ENCODE peak calls at places on chromosomes 1 and 21, in five cellular contexts. Z, C, A, E and X are unnamed samples.

GRCh38 chr1:84834419-84835064 is 58.5 kb downstream of the LPAR3 start:
- DNase-seq in C (no peak), Z (no peak), A (no peak), E (no peak), X (no peak)

GRCh38 chr1:205766038-205766437 is 9.2 kb downstream of the RAB29 start:
- DNase-seq in Z (no peak), E (no peak), C (no peak), A (no peak), X (no peak)

GRCh38 chr1:227343201-227343600 is 24.9 kb upstream of the CDC42BPA start:
- DNase-seq in Z (no peak), E (no peak), A (no peak), C (no peak), X (no peak)

GRCh38 chr1:187038789-187039188 is 210.0 kb downstream of the PLA2G4A start:
- DNase-seq in E (no peak), A (no peak), Z (no peak), C (no peak), X (no peak)

GRCh38 chr1:54137532-54138061 is 15.2 kb downstream of the CDCP2 start:
- DNase-seq in Z (no peak), A (no peak), E (no peak), C (no peak), X (no peak)

GRCh38 chr1:97379387-97380075 is 541.3 kb downstream of the DPYD start:
- DNase-seq in E (no peak), A (no peak), C (no peak), Z (no peak), X (no peak)

GRCh38 chr1:30423570-30423969 is 299.8 kb downstream of the MATN1 start:
- DNase-seq in C (no peak), E (peak), Z (peak), A (peak), X (no peak)

GRCh38 chr1:17831619-17832018 is 76.5 kb downstream of the ACTL8 start:
- DNase-seq in C (peak), E (peak), Z (no peak), A (no peak), X (no peak)

GRCh38 chr1:6491480-6491962 is at the start of gene PLEKHG5:
- DNase-seq in Z (no peak), C (no peak), E (no peak), A (no peak), X (no peak)

GRCh38 chr1:185644531-185644930 is 89.7 kb upstream of the HMCN1 start:
- DNase-seq in A (no peak), E (no peak), Z (no peak), C (no peak), X (no peak)

GRCh38 chr1:157189096-157189495 is 50.9 kb upstream of the ETV3 start:
- DNase-seq in Z (no peak), A (no peak), E (no peak), C (no peak), X (no peak)

GRCh38 chr1:162235261-162235780 is 141.3 kb downstream of the SPATA46 start:
- DNase-seq in Z (no peak), E (no peak), C (no peak), A (no peak), X (no peak)

GRCh38 chr1:8870118-8870517 is 8.4 kb downstream of the ENO1 start:
- DNase-seq in A (no peak), Z (no peak), C (no peak), E (no peak), X (no peak)

GRCh38 chr1:228095161-228095560 is 8.0 kb downstream of the C1orf35 start:
- DNase-seq in A (no peak), E (peak), Z (peak), C (no peak), X (no peak)

GRCh38 chr1:53207726-53208125 is 11.1 kb downstream of the CPT2 start:
- DNase-seq in E (no peak), C (no peak), A (no peak), Z (no peak), X (no peak)

GRCh38 chr21:36039861-36040260 is 20.5 kb downstream of the SETD4 start:
- DNase-seq in A (no peak), Z (no peak), E (no peak), C (no peak), X (no peak)
- TF ChIP-seq CTCF in A (no peak), Z (no peak), E (no peak), C (no peak), X (no peak)

GRCh38 chr1:235913311-235913710 is 46.6 kb upstream of the LYST start:
- DNase-seq in C (no peak), Z (no peak), E (no peak), A (no peak), X (no peak)

GRCh38 chr1:235908742-235909520 is 42.2 kb upstream of the LYST start:
- DNase-seq in A (peak), E (no peak), C (no peak), Z (no peak), X (no peak)

GRCh38 chr1:235910357-235911299 is 43.9 kb upstream of the LYST start:
- DNase-seq in A (peak), E (no peak), Z (no peak), C (no peak), X (no peak)

GRCh38 chr1:235911300-235911662 is 44.6 kb upstream of the LYST start:
- DNase-seq in E (no peak), A (no peak), Z (no peak), C (no peak), X (no peak)

GRCh38 chr1:235911876-235912275 is 45.2 kb upstream of the LYST start:
- DNase-seq in A (no peak), Z (no peak), C (no peak), E (no peak), X (no peak)
- TF ChIP-seq CTCF in A (no peak), Z (no peak), C (no peak), E (no peak), X (no peak)

GRCh38 chr1:192512426-192513125 is 63.0 kb upstream of the RGS1 start:
- DNase-seq in Z (no peak), E (no peak), A (no peak), C (peak), X (no peak)

GRCh38 chr1:192506741-192507155 is 68.8 kb upstream of the RGS1 start:
- DNase-seq in A (no peak), C (no peak), E (no peak), Z (no peak), X (no peak)
- TF ChIP-seq CTCF in A (no peak), C (no peak), E (peak), Z (no peak), X (peak)

GRCh38 chr1:12251442-12251841 is 21.6 kb downstream of the VPS13D start:
- DNase-seq in Z (no peak), E (no peak), A (no peak), C (no peak), X (no peak)
- TF ChIP-seq CTCF in Z (no peak), E (no peak), A (no peak), C (no peak), X (no peak)

DNA sequence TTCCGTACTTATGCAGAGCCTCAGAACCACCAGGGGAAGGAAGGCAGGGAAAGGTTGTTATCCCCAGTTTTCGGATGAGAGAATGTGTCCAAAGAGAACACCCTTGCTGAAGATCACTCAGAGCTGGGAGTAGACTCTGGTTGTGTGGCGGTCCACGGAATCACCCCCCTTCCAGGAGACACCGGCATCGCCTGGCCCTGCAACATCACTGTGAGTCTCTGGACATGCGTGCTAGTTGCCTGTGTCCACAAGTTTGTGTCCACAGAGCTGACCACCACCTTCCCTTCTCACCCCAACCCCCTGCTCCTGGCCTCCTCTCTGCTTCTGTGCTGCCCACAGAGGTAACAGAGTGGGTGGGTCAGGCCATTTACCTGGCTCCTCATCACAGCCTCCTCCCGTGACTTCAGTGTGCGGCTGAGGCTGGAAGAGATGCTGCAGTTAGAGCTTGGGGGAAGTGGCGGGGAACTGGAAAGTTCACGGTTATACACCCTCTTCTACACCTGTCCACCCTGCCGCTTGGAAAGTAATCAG is 7.3 kb downstream of the MYBPH start:
- DNase-seq in E (no peak), Z (no peak), A (no peak), C (no peak), X (no peak)
- TF ChIP-seq CTCF in E (no peak), Z (no peak), A (no peak), C (no peak), X (no peak)

GRCh38 chr1:246933893-246934292 is 2.1 kb upstream of the AHCTF1 start:
- DNase-seq in Z (no peak), C (no peak), A (no peak), E (no peak), X (no peak)

GRCh38 chr1:246934777-246935176 is 3.0 kb upstream of the AHCTF1 start:
- DNase-seq in C (no peak), A (no peak), E (no peak), Z (no peak), X (no peak)

GRCh38 chr1:246932366-246932700 is 585 bp upstream of the AHCTF1 start:
- DNase-seq in Z (no peak), E (no peak), C (peak), A (no peak), X (no peak)

GRCh38 chr1:246930830-246931548 is 759 bp downstream of the AHCTF1 start:
- DNase-seq in Z (peak), C (peak), E (peak), A (peak), X (peak)

GRCh38 chr1:246931549-246932365 is at the start of gene AHCTF1:
- DNase-seq in A (peak), Z (peak), C (peak), E (peak), X (peak)
- TF ChIP-seq CTCF in A (no peak), Z (no peak), C (no peak), E (no peak), X (no peak)

GRCh38 chr1:150486966-150487762 is at the start of gene TARS2:
- DNase-seq in C (peak), E (peak), Z (peak), A (peak), X (peak)
- TF ChIP-seq CTCF in C (no peak), E (peak), Z (peak), A (no peak), X (no peak)